ENCODE peak calls at places on chromosomes 2 and 18, in seven cellular contexts. M is stimulated activated CD8-positive, alpha-beta memory T cell treated with anti-CD3 and anti-CD28 coated beads, Interleukin-2, amount 100 ng/mL, for 48 hours; K is HS-27A; B is AG08396; D is left ventricle myocardium superior; S is HFFc6; R is M059J. U is an unnamed sample.

GRCh38 chr18:24876266-24876665 is 415.8 kb downstream of the HRH4 start:
- DNase-seq in M (no peak), K (no peak), B (no peak), D (no peak), S (peak), R (peak), U (no peak)

GRCh38 chr2:105142239-105142638 is 99.3 kb upstream of the GPR45 start:
- DNase-seq in M (no peak), K (no peak), B (no peak), D (no peak), S (no peak), R (no peak), U (no peak)

GRCh38 chr2:9225806-9226205 is 19.2 kb downstream of the ASAP2 start:
- DNase-seq in M (no peak), K (no peak), B (no peak), D (no peak), S (no peak), R (no peak), U (no peak)

GRCh38 chr2:184187421-184187971 is 410.8 kb upstream of the ZNF804A start:
- DNase-seq in M (no peak), K (no peak), B (no peak), D (no peak), S (no peak), R (no peak), U (no peak)

GRCh38 chr18:44968336-44968735 is 287.6 kb downstream of the SETBP1 start:
- DNase-seq in M (no peak), K (no peak), B (no peak), D (no peak), S (no peak), R (no peak), U (no peak)

GRCh38 chr18:80200171-80200931 is 47.0 kb downstream of the PARD6G start:
- DNase-seq in M (no peak), K (no peak), B (no peak), D (no peak), S (no peak), R (peak), U (no peak)

GRCh38 chr2:173076557-173077345 is 1.1 kb downstream of the MAP3K20 start:
- DNase-seq in M (no peak), K (no peak), B (no peak), D (peak), S (no peak), R (peak), U (peak)

GRCh38 chr18:36440614-36441013 is 143.1 kb downstream of the FHOD3 start:
- DNase-seq in M (no peak), K (no peak), B (no peak), D (no peak), S (peak), R (peak), U (no peak)

GRCh38 chr2:51866361-51866760 is 834.4 kb upstream of the NRXN1 start:
- DNase-seq in M (no peak), K (no peak), B (no peak), D (no peak), S (no peak), R (no peak), U (no peak)

GRCh38 chr18:58687871-58688308 is 16.6 kb downstream of the MALT1 start:
- DNase-seq in M (peak), K (no peak), B (no peak), D (no peak), S (no peak), R (no peak), U (peak)

U was measured in naive thymus-derived CD8-positive, alpha-beta T cell.